ENCODE peak calls at places on chromosome 17, in four cellular contexts. S is activated CD4-positive, alpha-beta T cell treated with anti-CD3 and anti-CD28 coated beads, Interleukin-2, amount 50 U/mL, for 1 hour; J is Right ventricle myocardium superior; P is sciatic nerve. C is an unnamed sample.

GRCh38 chr17:8153550-8153956 is 1.3 kb upstream of the PER1 start:
- DNase-seq in P (peak), S (no peak), J (peak), C (no peak)

GRCh38 chr17:55433029-55433628 is 11.5 kb upstream of the MMD start:
- DNase-seq in S (no peak), P (no peak), J (no peak), C (no peak)

GRCh38 chr17:49015179-49015923 is 18.2 kb downstream of the IGF2BP1 start:
- DNase-seq in J (no peak), P (no peak), S (no peak), C (no peak)

GRCh38 chr17:7577327-7578199 is 1.9 kb upstream of the CD68 start:
- DNase-seq in S (no peak), P (no peak), J (no peak), C (no peak)

GRCh38 chr17:79338589-79338988 is 264.0 kb downstream of the ENGASE start:
- DNase-seq in P (no peak), S (no peak), J (no peak), C (no peak)

GRCh38 chr17:80453126-80453979 is 23.1 kb downstream of the NPTX1 start:
- DNase-seq in P (no peak), S (no peak), J (no peak), C (no peak)

GRCh38 chr17:15081008-15081407 is 184.1 kb downstream of the PMP22 start:
- DNase-seq in P (no peak), S (no peak), J (no peak), C (no peak)

GRCh38 chr17:29256116-29256515 is 9.5 kb downstream of the CRYBA1 start:
- DNase-seq in S (no peak), J (no peak), P (no peak), C (no peak)

GRCh38 chr17:61402978-61403845 is 3.6 kb downstream of the TBX2 start:
- DNase-seq in J (peak), S (no peak), P (peak), C (no peak)

GRCh38 chr17:50658602-50659001 is 23.9 kb downstream of the ABCC3 start:
- DNase-seq in P (no peak), S (no peak), J (no peak), C (no peak)

GRCh38 chr17:45394913-45395568 is 37.6 kb downstream of the ARHGAP27 start:
- DNase-seq in S (peak), P (peak), J (peak), C (peak)

GRCh38 chr17:64081802-64082799 is 47.8 kb downstream of the ERN1 start:
- DNase-seq in S (peak), J (no peak), P (no peak), C (no peak)

GRCh38 chr17:50149425-50150353 is 788 bp downstream of the PPP1R9B start:
- DNase-seq in P (no peak), S (peak), J (peak), C (peak)

GRCh38 chr17:57366177-57366557 is 109.8 kb downstream of the MSI2 start:
- DNase-seq in J (no peak), S (no peak), P (no peak), C (no peak)

GRCh38 chr17:33200587-33200986 is 92.5 kb downstream of the ASIC2 start:
- DNase-seq in P (no peak), S (no peak), J (no peak), C (no peak)

GRCh38 chr17:20095366-20096080 is 86.4 kb downstream of the SPECC1 start:
- DNase-seq in P (peak), S (no peak), J (peak), C (no peak)

GRCh38 chr17:40903129-40903847 is 18.2 kb upstream of the KRT20 start:
- DNase-seq in P (no peak), J (no peak), S (no peak), C (no peak)

GRCh38 chr17:1947743-1948516 is 77.2 kb downstream of the RTN4RL1 start:
- DNase-seq in P (no peak), S (no peak), J (peak), C (no peak)

GRCh38 chr17:36534117-36534880 is at the start of gene MYO19:
- DNase-seq in J (peak), P (peak), S (peak), C (peak)

GRCh38 chr17:35865412-35866355 is 3.0 kb downstream of the HEATR9 start:
- DNase-seq in J (no peak), P (no peak), S (no peak), C (no peak)

GRCh38 chr17:42775534-42776098 is 2.4 kb downstream of the VPS25 start:
- DNase-seq in P (no peak), S (no peak), J (no peak), C (no peak)

GRCh38 chr17:45920083-45920482 is 25.7 kb downstream of the MAPT start:
- DNase-seq in S (no peak), P (no peak), J (no peak), C (no peak)

GRCh38 chr17:52170963-52171572 is 12.6 kb upstream of the CA10 start:
- DNase-seq in J (no peak), P (no peak), S (no peak), C (no peak)

GRCh38 chr17:4870850-4871249 is 28.5 kb upstream of the C17orf107 start:
- DNase-seq in S (no peak), J (no peak), P (no peak), C (no peak)

GRCh38 chr17:62869885-62870580 is 61.9 kb upstream of the MARCHF10 start:
- DNase-seq in P (no peak), J (no peak), S (no peak), C (no peak)

GRCh38 chr17:1232786-1233185 is 37.5 kb upstream of the BHLHA9 start:
- DNase-seq in J (no peak), S (no peak), P (no peak), C (no peak)

GRCh38 chr17:43669971-43670644 is 8.4 kb upstream of the MEOX1 start:
- DNase-seq in S (no peak), J (no peak), P (no peak), C (no peak)

GRCh38 chr17:64411999-64412771 is 21.5 kb upstream of the PECAM1 start:
- DNase-seq in P (peak), J (peak), S (no peak), C (peak)

GRCh38 chr17:76997981-76998531 is 129.9 kb downstream of the MGAT5B start:
- DNase-seq in J (no peak), P (no peak), S (peak), C (peak)

GRCh38 chr17:2095536-2095910 is 40.6 kb downstream of the HIC1 start:
- DNase-seq in P (no peak), J (no peak), S (no peak), C (no peak)

GRCh38 chr17:74354123-74354522 is 7.5 kb downstream of the BTBD17 start:
- DNase-seq in S (peak), J (peak), P (no peak), C (peak)

GRCh38 chr17:49338883-49339282 is 23.2 kb downstream of the ZNF652 start:
- DNase-seq in S (no peak), J (no peak), P (no peak), C (no peak)

GRCh38 chr17:74444406-74444805 is 12.5 kb downstream of the GPRC5C start:
- DNase-seq in P (no peak), J (peak), S (no peak), C (no peak)

GRCh38 chr17:74202879-74203432 is 522 bp upstream of the RPL38 start:
- DNase-seq in S (no peak), J (peak), P (no peak), C (no peak)

GRCh38 chr17:78609198-78609597 is 32.0 kb upstream of the DNAH17 start:
- DNase-seq in P (no peak), S (no peak), J (no peak), C (no peak)

GRCh38 chr17:64491034-64491860 is 5.6 kb downstream of the POLG2 start:
- DNase-seq in P (no peak), S (peak), J (no peak), C (no peak)

GRCh38 chr17:47201168-47201567 is 8.0 kb upstream of the MYL4 start:
- DNase-seq in S (no peak), J (no peak), P (no peak), C (no peak)

C was measured in germinal center.